ENCODE peak calls at places on chromosomes 6 and 20, in nine cellular contexts. One of them, this sample, is unnamed.

GRCh38 chr6:46217671-46218131 is 46.9 kb upstream of the ENPP5 start:
- DNase-seq in NCI-H446: no peak
- DNase-seq in T-helper 2 cell: no peak
- DNase-seq in NCI-H460: no peak
- DNase-seq in AG20443: no peak
- DNase-seq in Kasumi-1: no peak
- DNase-seq in stimulated activated CD4-positive, alpha-beta T cell treated with anti-CD3 and anti-CD28 coated beads, TNF-alpha, amount 100 ng/mL, for 48 hours: no peak
- DNase-seq in H9: no peak
- DNase-seq in adrenal gland: peak; percentile 67
- DNase-seq in this sample: peak; percentile 22

GRCh38 chr6:45163952-45164766 is 164.0 kb upstream of the RUNX2 start:
- DNase-seq in NCI-H446: no peak
- DNase-seq in T-helper 2 cell: no peak
- DNase-seq in NCI-H460: no peak
- DNase-seq in AG20443: no peak
- DNase-seq in Kasumi-1: no peak
- DNase-seq in stimulated activated CD4-positive, alpha-beta T cell treated with anti-CD3 and anti-CD28 coated beads, TNF-alpha, amount 100 ng/mL, for 48 hours: peak; percentile 23
- DNase-seq in H9: no peak
- DNase-seq in adrenal gland: no peak
- DNase-seq in this sample: no peak

GRCh38 chr6:52511572-52512151 is 65.2 kb downstream of the TRAM2 start:
- DNase-seq in NCI-H446: no peak
- DNase-seq in T-helper 2 cell: no peak
- DNase-seq in NCI-H460: no peak
- DNase-seq in AG20443: no peak
- DNase-seq in Kasumi-1: no peak
- DNase-seq in stimulated activated CD4-positive, alpha-beta T cell treated with anti-CD3 and anti-CD28 coated beads, TNF-alpha, amount 100 ng/mL, for 48 hours: no peak
- DNase-seq in H9: no peak
- DNase-seq in adrenal gland: no peak
- DNase-seq in this sample: no peak

GRCh38 chr20:62819494-62820174 is 2.8 kb downstream of the COL9A3 start:
- DNase-seq in NCI-H446: no peak
- DNase-seq in T-helper 2 cell: no peak
- DNase-seq in NCI-H460: no peak
- DNase-seq in AG20443: peak; percentile 77
- DNase-seq in Kasumi-1: no peak
- DNase-seq in stimulated activated CD4-positive, alpha-beta T cell treated with anti-CD3 and anti-CD28 coated beads, TNF-alpha, amount 100 ng/mL, for 48 hours: no peak
- DNase-seq in H9: no peak
- DNase-seq in adrenal gland: peak; percentile 54
- DNase-seq in this sample: no peak

GRCh38 chr6:32604434-32604877 is 14.8 kb upstream of the HLA-DRB1 start:
- DNase-seq in NCI-H446: no peak
- DNase-seq in T-helper 2 cell: no peak
- DNase-seq in NCI-H460: no peak
- DNase-seq in AG20443: no peak
- DNase-seq in Kasumi-1: no peak
- DNase-seq in stimulated activated CD4-positive, alpha-beta T cell treated with anti-CD3 and anti-CD28 coated beads, TNF-alpha, amount 100 ng/mL, for 48 hours: no peak
- DNase-seq in H9: no peak
- DNase-seq in adrenal gland: no peak
- DNase-seq in this sample: no peak

GRCh38 chr20:36777576-36777975 is 4.0 kb upstream of the DSN1 start:
- DNase-seq in NCI-H446: peak; percentile 25
- DNase-seq in T-helper 2 cell: no peak
- DNase-seq in NCI-H460: no peak
- DNase-seq in AG20443: no peak
- DNase-seq in Kasumi-1: no peak
- DNase-seq in stimulated activated CD4-positive, alpha-beta T cell treated with anti-CD3 and anti-CD28 coated beads, TNF-alpha, amount 100 ng/mL, for 48 hours: no peak
- DNase-seq in H9: no peak
- DNase-seq in adrenal gland: no peak
- DNase-seq in this sample: no peak

GRCh38 chr6:37127961-37128862 is 41.7 kb upstream of the PIM1 start:
- DNase-seq in NCI-H446: no peak
- DNase-seq in T-helper 2 cell: no peak
- DNase-seq in NCI-H460: no peak
- DNase-seq in AG20443: peak; percentile 72
- DNase-seq in Kasumi-1: no peak
- DNase-seq in stimulated activated CD4-positive, alpha-beta T cell treated with anti-CD3 and anti-CD28 coated beads, TNF-alpha, amount 100 ng/mL, for 48 hours: no peak
- DNase-seq in H9: no peak
- DNase-seq in adrenal gland: no peak
- DNase-seq in this sample: no peak

GRCh38 chr6:148972481-148972880 is 225.7 kb downstream of the UST start:
- DNase-seq in NCI-H446: no peak
- DNase-seq in T-helper 2 cell: peak; percentile 10
- DNase-seq in NCI-H460: no peak
- DNase-seq in AG20443: no peak
- DNase-seq in Kasumi-1: peak; percentile 21
- DNase-seq in stimulated activated CD4-positive, alpha-beta T cell treated with anti-CD3 and anti-CD28 coated beads, TNF-alpha, amount 100 ng/mL, for 48 hours: no peak
- DNase-seq in H9: peak; percentile 98
- DNase-seq in adrenal gland: peak; percentile 67
- DNase-seq in this sample: peak; percentile 5

GRCh38 chr6:88748141-88748540 is 215.3 kb downstream of the RNGTT start:
- DNase-seq in NCI-H446: no peak
- DNase-seq in T-helper 2 cell: no peak
- DNase-seq in NCI-H460: no peak
- DNase-seq in AG20443: no peak
- DNase-seq in Kasumi-1: no peak
- DNase-seq in stimulated activated CD4-positive, alpha-beta T cell treated with anti-CD3 and anti-CD28 coated beads, TNF-alpha, amount 100 ng/mL, for 48 hours: no peak
- DNase-seq in H9: no peak
- DNase-seq in adrenal gland: no peak
- DNase-seq in this sample: no peak

GRCh38 chr20:10309326-10309725 is 90.7 kb downstream of the SNAP25 start:
- DNase-seq in NCI-H446: peak; percentile 78
- DNase-seq in T-helper 2 cell: no peak
- DNase-seq in NCI-H460: no peak
- DNase-seq in AG20443: peak; percentile 64
- DNase-seq in Kasumi-1: no peak
- DNase-seq in stimulated activated CD4-positive, alpha-beta T cell treated with anti-CD3 and anti-CD28 coated beads, TNF-alpha, amount 100 ng/mL, for 48 hours: no peak
- DNase-seq in H9: no peak
- DNase-seq in adrenal gland: no peak
- DNase-seq in this sample: no peak

GRCh38 chr6:169171010-169171409 is 82.6 kb downstream of the THBS2 start:
- DNase-seq in NCI-H446: no peak
- DNase-seq in T-helper 2 cell: no peak
- DNase-seq in NCI-H460: no peak
- DNase-seq in AG20443: no peak
- DNase-seq in Kasumi-1: no peak
- DNase-seq in stimulated activated CD4-positive, alpha-beta T cell treated with anti-CD3 and anti-CD28 coated beads, TNF-alpha, amount 100 ng/mL, for 48 hours: no peak
- DNase-seq in H9: peak; percentile 13
- DNase-seq in adrenal gland: no peak
- DNase-seq in this sample: no peak

GRCh38 chr6:42099340-42100028 is 42.9 kb downstream of the C6orf132 start:
- DNase-seq in NCI-H446: no peak
- DNase-seq in T-helper 2 cell: no peak
- DNase-seq in NCI-H460: no peak
- DNase-seq in AG20443: peak; percentile 69
- DNase-seq in Kasumi-1: no peak
- DNase-seq in stimulated activated CD4-positive, alpha-beta T cell treated with anti-CD3 and anti-CD28 coated beads, TNF-alpha, amount 100 ng/mL, for 48 hours: no peak
- DNase-seq in H9: no peak
- DNase-seq in adrenal gland: peak; percentile 75
- DNase-seq in this sample: no peak